ENCODE peak calls at places on chromosome 2, in nine cellular contexts. Z is SK-N-MC, S is nucleus accumbens, J is hepatic stellate cell, B is kidney glomerular epithelial cell, F is astrocyte of the cerebellum, P is HuH-7.5, I is GM18507, Y is colonic mucosa. X is an unnamed sample.

GRCh38 chr2:192195548-192196418 is 1.1 kb upstream of the TMEFF2 start:
- DNase-seq in Z (no peak), S (no peak), J (peak), B (peak), F (no peak), P (peak), I (no peak), Y (no peak), X (peak)

GRCh38 chr2:49840428-49840975 is 686.2 kb upstream of the FSHR start:
- DNase-seq in Z (no peak), S (no peak), J (no peak), B (no peak), F (no peak), P (no peak), I (no peak), Y (no peak), X (no peak)

GRCh38 chr2:136242687-136243277 is 124.8 kb upstream of the CXCR4 start:
- DNase-seq in Z (no peak), S (no peak), J (no peak), B (no peak), F (no peak), P (no peak), I (no peak), Y (no peak), X (no peak)

GRCh38 chr2:154637426-154637825 is 61.1 kb upstream of the KCNJ3 start:
- DNase-seq in Z (no peak), S (no peak), J (no peak), B (no peak), F (peak), P (no peak), I (no peak), Y (no peak), X (no peak)

GRCh38 chr2:88671786-88672427 is 19.6 kb upstream of the RPIA start:
- DNase-seq in Z (peak), S (no peak), J (peak), B (peak), F (peak), P (peak), I (peak), Y (no peak), X (peak)

GRCh38 chr2:227222292-227222691 is 57.9 kb downstream of the COL4A3 start:
- DNase-seq in Z (no peak), S (no peak), J (no peak), B (no peak), F (no peak), P (no peak), I (no peak), Y (no peak), X (no peak)

GRCh38 chr2:96157649-96158553 is 12.7 kb upstream of the DUSP2 start:
- DNase-seq in Z (no peak), S (no peak), J (no peak), B (no peak), F (no peak), P (no peak), I (no peak), Y (no peak), X (no peak)

GRCh38 chr2:182504903-182505302 is 78.1 kb upstream of the PDE1A start:
- DNase-seq in Z (no peak), S (no peak), J (peak), B (no peak), F (no peak), P (no peak), I (no peak), Y (no peak), X (no peak)

GRCh38 chr2:134410831-134411231 is 157.0 kb downstream of the MGAT5 start:
- DNase-seq in Z (no peak), S (no peak), J (peak), B (no peak), F (no peak), P (no peak), I (no peak), Y (peak), X (no peak)

GRCh38 chr2:240233891-240234502 is 93.5 kb upstream of the OTOS start:
- DNase-seq in Z (no peak), S (no peak), J (no peak), B (no peak), F (no peak), P (no peak), I (no peak), Y (peak), X (no peak)

GRCh38 chr2:125491663-125492062 is 1164.3 kb upstream of the GYPC start:
- DNase-seq in Z (no peak), S (no peak), J (no peak), B (no peak), F (no peak), P (no peak), I (no peak), Y (no peak), X (no peak)

GRCh38 chr2:176075476-176075875 is 8.3 kb downstream of the EVX2 start:
- DNase-seq in Z (no peak), S (no peak), J (no peak), B (no peak), F (no peak), P (no peak), I (no peak), Y (no peak), X (peak)

GRCh38 chr2:85718006-85718391 is 23.8 kb downstream of the GNLY start:
- DNase-seq in Z (no peak), S (no peak), J (no peak), B (no peak), F (no peak), P (no peak), I (no peak), Y (no peak), X (no peak)

GRCh38 chr2:52107124-52107523 is 1075.2 kb upstream of the NRXN1 start:
- DNase-seq in Z (no peak), S (no peak), J (no peak), B (no peak), F (no peak), P (no peak), I (no peak), Y (no peak), X (no peak)

X was measured in NCI-H1694 treated with DMSO at 0.1 percent for 48 hours.